ENCODE peak calls at places on chromosomes 5 and 9, in five cellular contexts. U is cardiac muscle cell, R is neuronal stem cell, A is colonic mucosa, B is mesendoderm. Y is an unnamed sample. For H3K4me1, the result is how much of the 10 kb centered on the place peaks cover.

GRCh38 chr5:163089233-163089632 is 348.2 kb upstream of the CCNG1 start:
- DNase-seq in A (no peak), R (peak), B (no peak), U (no peak), Y (no peak)

GRCh38 chr9:98132806-98133631 is 14.0 kb upstream of the TRIM14 start:
- DNase-seq in A (no peak), U (no peak), R (peak), B (no peak), Y (no peak)

GRCh38 chr9:110744753-110745522 is 76.3 kb downstream of the MUSK start:
- DNase-seq in U (peak), R (no peak), A (no peak), B (peak), Y (peak)

GRCh38 chr5:5432020-5432707 is 9.7 kb downstream of the ICE1 start:
- DNase-seq in U (no peak), R (no peak), A (no peak), B (no peak), Y (no peak)

GRCh38 chr5:169443249-169443784 is 140.3 kb upstream of the SPDL1 start:
- DNase-seq in U (no peak), R (no peak), A (no peak), B (no peak), Y (no peak)

GRCh38 chr5:145936401-145937131 is at the start of gene SH3RF2:
- DNase-seq in U (peak), R (peak), B (peak), A (peak), Y (peak)

GRCh38 chr9:71308454-71308853 is 187.0 kb upstream of the TRPM3 start:
- DNase-seq in A (no peak), U (no peak), B (no peak), R (no peak), Y (no peak)

GRCh38 chr9:29150606-29151005 is 1577.3 kb upstream of the C9orf72 start:
- DNase-seq in U (no peak), A (no peak), B (no peak), R (no peak), Y (no peak)

GRCh38 chr5:53333160-53333559 is 147.3 kb upstream of the FST start:
- DNase-seq in B (no peak), R (no peak), A (no peak), U (no peak), Y (no peak)

GRCh38 chr9:131590907-131591844 is 45.9 kb downstream of the PRRT1B start:
- DNase-seq in U (peak), R (peak), A (peak), B (peak), Y (peak)

GRCh38 chr9:124040935-124041816 is 29.6 kb downstream of the LHX2 start:
- DNase-seq in U (peak), B (no peak), R (no peak), A (peak), Y (peak)

GRCh38 chr9:121353246-121353975 is 16.6 kb downstream of the STOM start:
- DNase-seq in U (no peak), A (no peak), R (no peak), B (no peak), Y (no peak)

GRCh38 chr5:141668601-141669265 is 13.3 kb downstream of the ARAP3 start:
- DNase-seq in B (no peak), R (no peak), A (no peak), U (no peak), Y (no peak)

GRCh38 chr5:19044931-19045695 is 942.9 kb downstream of the CDH18 start:
- DNase-seq in U (no peak), B (peak), R (no peak), A (no peak), Y (no peak)

GRCh38 chr9:12464910-12465512 is 228.2 kb upstream of the TYRP1 start:
- DNase-seq in A (no peak), R (peak), B (peak), U (peak), Y (no peak)

GRCh38 chr5:177378884-177379883 is 5.0 kb upstream of the SLC34A1 start:
- DNase-seq in B (no peak), R (no peak), U (no peak), A (no peak), Y (no peak)

GRCh38 chr5:96692436-96692835 is 30.3 kb downstream of the CAST start:
- DNase-seq in R (no peak), B (no peak), A (no peak), U (no peak), Y (no peak)

GRCh38 chr9:38639577-38639940 is 19.2 kb upstream of the ANKRD18A start:
- DNase-seq in R (no peak), B (no peak), U (no peak), A (no peak), Y (no peak)

GRCh38 chr5:25295067-25295466 is 650.3 kb upstream of the CDH10 start:
- DNase-seq in R (no peak), A (no peak), U (no peak), B (no peak), Y (no peak)

GRCh38 chr5:77946381-77947050 is 170.4 kb upstream of the TBCA start:
- DNase-seq in A (no peak), U (no peak), B (no peak), R (no peak), Y (no peak)

GRCh38 chr5:115487750-115488149 is 56.8 kb downstream of the FEM1C start:
- DNase-seq in B (no peak), A (no peak), R (no peak), U (no peak), Y (no peak)

GRCh38 chr9:84785766-84786547 is 116.4 kb downstream of the NTRK2 start:
- DNase-seq in A (no peak), R (no peak), B (peak), U (no peak), Y (no peak)

GRCh38 chr5:181198106-181198685 is 6.8 kb downstream of the TRIM7 start:
- DNase-seq in U (no peak), R (no peak), B (no peak), A (no peak), Y (no peak)

GRCh38 chr9:12774861-12775367 is at the start of gene LURAP1L:
- DNase-seq in B (peak), R (peak), U (peak), A (peak), Y (peak)

GRCh38 chr9:7216004-7216821 is 458.4 kb downstream of the KDM4C start:
- DNase-seq in R (no peak), B (peak), U (no peak), A (no peak), Y (no peak)

GRCh38 chr5:53360811-53361210 is 119.6 kb upstream of the FST start:
- DNase-seq in A (no peak), R (no peak), U (no peak), B (no peak), Y (no peak)

GRCh38 chr5:154141686-154142300 is 48.7 kb upstream of the GALNT10 start:
- DNase-seq in R (no peak), U (no peak), A (no peak), B (peak), Y (peak)

GRCh38 chr9:131012396-131012917 is 3.5 kb downstream of the LAMC3 start:
- DNase-seq in R (no peak), B (peak), U (no peak), A (no peak), Y (peak)

GRCh38 chr5:71533142-71533541 is 54.0 kb upstream of the MCCC2 start:
- DNase-seq in B (no peak), A (no peak), R (no peak), U (no peak), Y (no peak)

GRCh38 chr9:116087751-116088194 is 65.8 kb upstream of the PAPPA start:
- DNase-seq in U (no peak), A (no peak), B (peak), R (no peak), Y (no peak)

GRCh38 chr9:97703437-97704326 is 6.5 kb upstream of the XPA start:
- DNase-seq in U (no peak), R (no peak), B (peak), A (no peak), Y (no peak)

GRCh38 chr5:35457912-35458823 is 159.5 kb upstream of the SPEF2 start:
- DNase-seq in B (no peak), A (no peak), R (no peak), U (no peak), Y (no peak)

GRCh38 chr9:27467486-27467885 is 56.6 kb upstream of the IFNK start:
- DNase-seq in U (no peak), R (no peak), B (no peak), A (no peak), Y (no peak)

GRCh38 chr5:157820593-157821252 is 38.2 kb downstream of the CLINT1 start:
- DNase-seq in A (peak), U (peak), R (peak), B (peak), Y (peak)

GRCh38 chr9:121369595-121370265 is at the start of gene STOM:
- DNase-seq in B (no peak), U (no peak), R (no peak), A (peak), Y (peak)

GRCh38 chr9:137832191-137832700 is 45.3 kb upstream of the CACNA1B start:
- DNase-seq in U (no peak), B (no peak), R (no peak), A (no peak), Y (peak)

DNA sequence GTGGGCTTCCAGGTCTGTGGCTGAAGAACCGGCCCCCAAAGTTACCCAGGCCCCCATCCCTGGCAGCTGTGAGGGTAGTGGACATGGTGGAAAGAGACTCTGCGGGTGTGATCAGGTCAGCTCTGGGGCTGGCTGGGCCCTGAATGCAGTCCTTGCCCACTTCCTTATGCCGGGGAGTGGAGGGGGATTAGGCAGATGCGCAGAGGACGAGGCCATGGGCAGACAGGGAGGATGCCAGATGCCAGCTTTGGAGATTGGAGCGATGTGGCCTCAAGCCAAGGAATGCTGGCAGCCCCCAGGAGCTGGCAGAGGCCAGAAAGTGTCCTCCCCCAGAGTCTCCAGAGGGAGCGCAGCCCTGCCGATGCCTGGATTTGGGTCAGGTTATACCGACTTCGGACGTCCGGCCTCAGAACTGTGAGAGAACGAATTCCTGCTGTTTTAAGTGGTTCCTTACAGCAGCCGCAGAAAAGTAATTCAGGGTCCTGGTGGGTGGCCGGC is 69.8 kb downstream of the ADAMTS2 start:
- DNase-seq in R (no peak), A (no peak), U (no peak), B (no peak), Y (no peak)
- H3K4me1 ChIP-seq in R (under half), A (under half), U (under half), B (under half), Y (under half)

DNA sequence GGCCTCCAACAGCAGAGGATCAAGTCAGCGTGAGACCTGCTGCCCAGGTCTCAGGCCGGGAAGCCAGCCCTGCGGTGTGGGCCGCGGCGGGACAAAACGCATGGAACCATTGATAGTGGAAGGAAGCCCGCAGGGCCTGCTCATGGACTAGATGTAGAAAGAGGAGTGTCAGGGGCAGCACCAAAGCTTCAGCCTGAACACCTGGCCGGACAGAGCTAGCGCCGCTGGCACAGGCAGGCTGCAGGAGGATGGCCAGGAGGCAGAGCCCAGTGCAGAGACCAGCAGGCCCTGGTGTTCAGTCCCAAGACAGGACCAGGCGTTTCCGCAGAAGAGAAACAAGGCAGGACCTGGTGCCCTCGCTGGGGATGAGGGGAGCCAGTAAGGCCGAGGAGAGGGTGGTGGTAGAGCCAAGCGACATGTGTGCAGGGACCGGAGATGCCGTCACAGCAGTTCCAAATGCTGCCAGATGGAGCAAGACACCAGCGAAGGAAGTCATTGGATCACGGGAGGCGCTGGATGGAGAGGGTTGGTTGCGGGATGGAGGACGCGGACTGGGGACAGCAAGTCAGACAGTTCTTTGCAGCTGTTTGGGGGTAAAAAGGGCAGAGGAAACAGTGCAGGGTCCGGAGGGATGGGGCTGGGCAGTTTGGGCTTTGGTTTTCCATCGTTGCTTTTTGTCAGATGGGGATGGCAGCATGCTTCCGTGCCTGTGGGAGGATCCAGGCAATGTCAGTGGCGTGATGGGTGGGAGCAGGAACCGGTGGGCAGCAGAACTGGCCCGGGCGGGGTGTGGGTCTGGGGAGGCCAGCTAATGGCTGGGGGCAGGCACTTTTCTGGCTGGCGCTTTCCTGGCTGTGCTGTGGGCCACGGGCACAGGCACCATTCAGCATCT is 42.0 kb upstream of the OLFM1 start:
- DNase-seq in R (no peak), A (no peak), B (no peak), U (no peak), Y (peak)
- H3K4me1 ChIP-seq in R (under half), A (under half), B (under half), U (under half), Y (under half)

GRCh38 chr5:107532182-107532878 is 138.4 kb downstream of the EFNA5 start:
- DNase-seq in A (no peak), B (no peak), U (no peak), R (no peak), Y (no peak)
- H3K4me1 ChIP-seq in A (under half), B (under half), U (under half), R (under half), Y (under half)

GRCh38 chr5:1492757-1493156 is 31.0 kb downstream of the LPCAT1 start:
- DNase-seq in R (no peak), A (no peak), U (no peak), B (no peak), Y (no peak)
- H3K4me1 ChIP-seq in R (under half), A (under half), U (under half), B (under half), Y (under half)

GRCh38 chr9:129139993-129140396 is 28.8 kb downstream of the PTPA start:
- DNase-seq in U (peak), R (peak), A (peak), B (peak), Y (peak)
- H3K4me1 ChIP-seq in U (under half), R (under half), A (under half), B (under half), Y (half or more)

GRCh38 chr9:127128341-127129072 is 6.1 kb upstream of the ANGPTL2 start:
- DNase-seq in A (peak), B (no peak), R (no peak), U (no peak), Y (no peak)
- H3K4me1 ChIP-seq in A (under half), B (under half), R (under half), U (under half), Y (under half)

GRCh38 chr9:14249527-14249926 is 64.4 kb downstream of the NFIB start:
- DNase-seq in R (no peak), B (no peak), U (no peak), A (no peak), Y (no peak)

GRCh38 chr9:14248149-14248548 is 65.8 kb downstream of the NFIB start:
- DNase-seq in A (no peak), B (no peak), U (no peak), R (no peak), Y (no peak)

GRCh38 chr9:14245901-14246525 is 67.9 kb downstream of the NFIB start:
- DNase-seq in A (no peak), U (no peak), R (no peak), B (peak), Y (no peak)

GRCh38 chr9:14246951-14247350 is 67.0 kb downstream of the NFIB start:
- DNase-seq in U (no peak), B (no peak), A (no peak), R (no peak), Y (no peak)

DNA sequence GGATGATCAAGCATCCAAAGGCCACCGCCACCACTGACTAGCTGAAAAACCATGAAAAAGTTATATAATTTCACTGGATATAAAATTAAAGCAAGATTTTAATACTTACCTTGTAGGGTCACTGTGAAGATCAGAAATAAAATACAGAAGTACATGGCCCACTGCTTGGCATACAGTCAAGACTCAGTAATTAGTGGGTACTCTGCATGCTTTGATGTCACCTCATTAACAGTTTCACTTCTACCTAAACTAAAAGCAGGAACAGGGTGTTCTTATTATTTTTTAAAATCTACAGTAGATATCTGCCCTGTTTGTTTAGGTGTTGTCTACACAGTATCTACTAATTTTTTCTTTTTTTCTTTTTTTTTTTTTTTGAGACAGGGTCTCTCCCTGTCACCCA is 66.4 kb downstream of the NFIB start:
- DNase-seq in R (no peak), B (no peak), A (no peak), U (no peak), Y (no peak)
- H3K4me1 ChIP-seq in R (under half), B (under half), A (under half), U (under half), Y (under half)

GRCh38 chr9:126365780-126366179 is 39.2 kb downstream of the MVB12B start:
- DNase-seq in B (peak), A (no peak), R (no peak), U (no peak), Y (no peak)

GRCh38 chr9:126361810-126362238 is 35.2 kb downstream of the MVB12B start:
- DNase-seq in U (no peak), B (no peak), A (no peak), R (no peak), Y (no peak)

GRCh38 chr9:126363847-126364671 is 37.4 kb downstream of the MVB12B start:
- DNase-seq in B (no peak), U (no peak), A (peak), R (no peak), Y (no peak)

GRCh38 chr9:126360073-126360472 is 33.4 kb downstream of the MVB12B start:
- DNase-seq in A (no peak), R (no peak), U (no peak), B (no peak), Y (no peak)

GRCh38 chr9:126363250-126363649 is 36.6 kb downstream of the MVB12B start:
- DNase-seq in A (peak), U (no peak), B (no peak), R (no peak), Y (no peak)
- H3K4me1 ChIP-seq in A (under half), U (under half), B (under half), R (under half), Y (under half)

GRCh38 chr5:72619677-72620076 is 112.5 kb upstream of the ZNF366 start:
- DNase-seq in B (no peak), A (no peak), R (no peak), U (no peak), Y (no peak)
- H3K4me1 ChIP-seq in B (under half), A (under half), R (under half), U (under half), Y (under half)

DNA sequence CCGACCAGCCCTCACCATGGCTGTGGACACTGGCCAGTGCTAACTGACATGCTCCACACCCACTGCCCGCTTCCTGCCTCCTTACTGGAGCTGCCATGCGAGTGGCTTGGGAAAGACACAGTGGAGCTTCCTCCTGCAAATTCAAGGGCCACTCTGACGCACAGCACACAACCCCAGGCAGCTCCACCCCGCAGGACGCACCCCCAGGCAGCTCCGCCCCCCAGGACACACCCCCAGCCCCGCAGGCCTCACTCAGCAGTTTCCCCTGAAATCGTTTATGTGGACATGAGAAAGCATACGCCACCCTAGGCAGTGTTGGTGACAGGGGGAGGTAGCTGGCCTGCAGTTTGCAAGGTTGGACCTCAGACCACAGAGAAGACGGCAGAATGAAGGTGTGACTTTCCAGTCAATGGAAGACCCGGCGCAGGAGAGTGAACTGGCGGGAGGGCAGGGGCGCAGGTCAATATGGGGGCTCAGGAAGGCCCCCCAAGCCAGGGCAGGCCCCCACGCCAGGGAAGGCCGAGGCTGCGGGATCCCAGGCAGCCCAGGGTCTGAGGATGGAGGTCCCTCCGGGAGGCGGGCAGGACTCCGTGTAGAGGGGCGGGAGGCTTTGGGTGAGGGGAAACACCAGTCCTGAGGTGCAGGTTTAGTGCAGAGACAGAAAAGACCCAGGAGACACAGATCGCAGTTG is 21.6 kb downstream of the LPCAT1 start:
- DNase-seq in A (peak), B (peak), R (no peak), U (no peak), Y (no peak)
- H3K4me1 ChIP-seq in A (under half), B (under half), R (under half), U (under half), Y (under half)

Y was measured in testis.